ENCODE peak calls at places on chromosome 14, in nine cellular contexts. V is A172; D is H4; C is sigmoid colon; B is PC-3; H is activated naive CD4-positive, alpha-beta T cell; L is Panc1; A is nucleus accumbens; Z is NCI-H1105. E is an unnamed sample.

GRCh38 chr14:90781344-90781761 is 34.9 kb downstream of the TTC7B start:
- DNase-seq in V (peak; percentile 30), D (peak; percentile 25), C (no peak), B (peak; percentile 63), H (no peak), L (no peak), A (no peak), Z (no peak), E (peak; percentile 65)

GRCh38 chr14:26917086-26917485 is 319.3 kb upstream of the NOVA1 start:
- DNase-seq in V (peak; percentile 3), D (peak; percentile 17), C (no peak), B (peak; percentile 45), H (no peak), L (no peak), A (no peak), Z (no peak), E (peak; percentile 85)

GRCh38 chr14:85252011-85252410 is 277.9 kb upstream of the FLRT2 start:
- DNase-seq in V (peak; percentile 21), D (no peak), C (no peak), B (peak; percentile 83), H (no peak), L (peak; percentile 64), A (no peak), Z (no peak), E (peak; percentile 62)

GRCh38 chr14:76779221-76780057 is 18.2 kb downstream of the VASH1 start:
- DNase-seq in V (no peak), D (no peak), C (peak; percentile 40), B (no peak), H (no peak), L (no peak), A (no peak), Z (no peak), E (no peak)

GRCh38 chr14:89616425-89617141 is 199.6 kb upstream of the FOXN3 start:
- DNase-seq in V (no peak), D (no peak), C (no peak), B (no peak), H (no peak), L (no peak), A (no peak), Z (no peak), E (peak; percentile 60)

GRCh38 chr14:19878029-19878642 is 3.2 kb downstream of the OR4K2 start:
- DNase-seq in V (peak; percentile 1), D (peak; percentile 25), C (no peak), B (peak; percentile 67), H (no peak), L (no peak), A (no peak), Z (no peak), E (peak; percentile 20)

GRCh38 chr14:98931911-98932310 is 340.1 kb downstream of the BCL11B start:
- DNase-seq in V (no peak), D (no peak), C (peak; percentile 62), B (no peak), H (no peak), L (no peak), A (no peak), Z (no peak), E (no peak)

GRCh38 chr14:52790011-52790755 is 1.2 kb downstream of the GNPNAT1 start:
- DNase-seq in V (no peak), D (no peak), C (no peak), B (peak; percentile 31), H (no peak), L (no peak), A (no peak), Z (no peak), E (no peak)

GRCh38 chr14:58637391-58638230 is at the start of gene DACT1:
- DNase-seq in V (peak; percentile 7), D (peak; percentile 52), C (peak; percentile 84), B (peak; percentile 39), H (no peak), L (no peak), A (peak; percentile 62), Z (no peak), E (peak; percentile 80)